ENCODE peak calls at places on chromosomes 12 and 14, in nine cellular contexts. D is caudate nucleus, X is GDM1, P is Right ventricle myocardium superior, Y is NCI-H774, U is A549, N is cardiac muscle cell, L is colonic mucosa, O is fibroblast of mammary gland. K is an unnamed sample.

GRCh38 chr12:116152268-116152667 is 125.2 kb downstream of the MED13L start:
- DNase-seq in D (no peak), O (peak), L (no peak), Y (no peak), P (no peak), X (no peak), N (no peak), U (no peak), K (no peak)

GRCh38 chr14:70842851-70843462 is 33.6 kb upstream of the MAP3K9 start:
- DNase-seq in N (no peak), D (no peak), O (no peak), L (no peak), U (no peak), X (no peak), P (no peak), Y (no peak), K (no peak)

GRCh38 chr14:50060871-50061663 is 55.3 kb downstream of the VCPKMT start:
- DNase-seq in X (peak), D (no peak), L (peak), N (no peak), P (peak), U (peak), Y (no peak), O (peak), K (no peak)

GRCh38 chr14:53553221-53553620 is 400.1 kb upstream of the DDHD1 start:
- DNase-seq in D (no peak), Y (no peak), O (no peak), X (no peak), P (no peak), U (no peak), N (no peak), L (no peak), K (no peak)

GRCh38 chr12:132503611-132504204 is 13.8 kb downstream of the FBRSL1 start:
- DNase-seq in X (no peak), Y (no peak), N (no peak), P (no peak), U (no peak), D (no peak), O (peak), L (no peak), K (no peak)

GRCh38 chr14:24243336-24243836 is 963 bp upstream of the TINF2 start:
- DNase-seq in D (no peak), Y (peak), N (no peak), L (no peak), P (no peak), X (peak), O (peak), U (no peak), K (no peak)

GRCh38 chr12:117047810-117048584 is 51.2 kb downstream of the TESC start:
- DNase-seq in X (no peak), U (no peak), P (peak), D (no peak), N (peak), Y (no peak), L (no peak), O (peak), K (no peak)

GRCh38 chr14:69363055-69363454 is 35.0 kb downstream of the ERH start:
- DNase-seq in P (peak), X (no peak), O (peak), Y (no peak), L (no peak), N (peak), D (no peak), U (no peak), K (no peak)

GRCh38 chr14:85539510-85539909 is 9.6 kb downstream of the FLRT2 start:
- DNase-seq in P (no peak), O (no peak), D (no peak), N (no peak), L (no peak), X (no peak), U (no peak), Y (no peak), K (no peak)

K was measured in T follicular helper cell.